ENCODE peak calls at places on chromosomes 11 and 22, in six cellular contexts. T is AG04450, V is endothelial cell, N is natural killer cell, F is BE2C, U is GM10248. J is an unnamed sample.

GRCh38 chr11:130909650-130910049 is 6.6 kb downstream of the SNX19 start:
- DNase-seq in U (no peak), N (no peak), T (peak), V (no peak), F (no peak), J (no peak)

GRCh38 chr11:132048040-132048439 is 677.6 kb downstream of the NTM start:
- DNase-seq in U (no peak), V (no peak), T (no peak), N (no peak), F (no peak), J (no peak)

GRCh38 chr11:63804259-63804658 is 9.0 kb upstream of the SPINDOC start:
- DNase-seq in T (no peak), U (no peak), V (no peak), N (no peak), F (no peak), J (no peak)

GRCh38 chr22:37037669-37038068 is 13.9 kb upstream of the KCTD17 start:
- DNase-seq in F (no peak), T (no peak), V (no peak), U (no peak), N (no peak), J (no peak)

GRCh38 chr11:78630561-78631303 is 56.1 kb upstream of the NARS2 start:
- DNase-seq in U (no peak), T (no peak), V (no peak), F (no peak), N (no peak), J (no peak)

GRCh38 chr11:6413791-6414231 is 5.1 kb downstream of the APBB1 start:
- DNase-seq in F (no peak), T (no peak), N (no peak), V (no peak), U (no peak), J (no peak)

GRCh38 chr11:122354029-122354697 is 238.1 kb upstream of the BLID start:
- DNase-seq in V (no peak), F (no peak), N (no peak), T (no peak), U (no peak), J (no peak)

GRCh38 chr11:55572548-55572947 is 620 bp downstream of the OR4C16 start:
- DNase-seq in F (no peak), V (no peak), T (no peak), N (no peak), U (no peak), J (no peak)

GRCh38 chr11:61899146-61899841 is 7.9 kb upstream of the FADS3 start:
- DNase-seq in U (peak), V (peak), T (no peak), N (peak), F (peak), J (peak)

GRCh38 chr11:44223261-44223660 is 86.7 kb downstream of the ALX4 start:
- DNase-seq in U (no peak), F (no peak), T (no peak), N (no peak), V (no peak), J (no peak)

GRCh38 chr11:114211444-114212122 is 84.6 kb upstream of the NNMT start:
- DNase-seq in V (no peak), F (no peak), T (no peak), N (no peak), U (no peak), J (no peak)

GRCh38 chr22:41009222-41009948 is 58.2 kb downstream of the RBX1 start:
- DNase-seq in V (no peak), N (no peak), U (no peak), T (peak), F (no peak), J (no peak)

GRCh38 chr11:95563173-95563572 is 226.4 kb downstream of the FAM76B start:
- DNase-seq in T (no peak), U (no peak), V (no peak), N (no peak), F (no peak), J (no peak)

DNA sequence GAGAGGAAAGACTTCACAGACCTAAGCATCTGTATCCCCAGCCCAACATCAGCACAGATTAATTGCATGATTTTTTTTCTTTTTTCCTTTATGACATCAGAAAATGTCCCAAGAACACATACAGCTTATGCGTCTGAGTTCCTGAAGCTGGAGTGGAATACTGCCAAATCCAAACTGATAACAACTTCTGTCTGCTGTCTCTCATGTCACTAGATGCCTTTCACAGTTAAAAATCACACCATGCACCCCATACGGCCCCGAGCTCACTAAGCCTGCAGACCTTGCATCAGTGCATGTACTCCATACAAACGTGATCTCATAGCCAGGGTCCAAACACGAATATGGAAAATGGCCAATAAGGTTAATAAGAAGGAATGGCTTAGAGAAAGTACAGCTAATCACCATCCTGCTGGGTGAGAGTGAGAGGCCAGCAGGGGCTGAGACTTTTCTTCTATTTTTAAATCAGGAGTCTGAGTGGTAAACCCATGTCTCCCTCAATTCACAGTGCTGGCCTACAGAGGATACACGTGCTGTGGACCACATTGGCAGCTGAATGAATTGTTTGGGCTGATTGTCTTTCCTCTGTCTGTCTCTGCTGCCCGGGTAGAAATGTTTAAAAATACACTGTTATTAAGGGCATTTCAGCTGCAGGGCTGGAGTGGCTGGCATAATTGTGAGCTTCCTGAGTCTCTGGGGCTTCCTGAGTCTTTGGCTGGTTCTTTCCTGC is 350.6 kb upstream of the RAG2 start:
- DNase-seq in V (no peak), T (no peak), N (no peak), F (no peak), U (no peak), J (no peak)
- TF ChIP-seq CTCF in V (no peak), T (no peak), N (no peak), F (no peak), U (no peak), J (no peak)

GRCh38 chr22:27175974-27176373 is 518.6 kb downstream of the MIAT start:
- DNase-seq in F (no peak), U (no peak), V (no peak), T (no peak), N (no peak), J (no peak)
- TF ChIP-seq CTCF in F (no peak), U (no peak), V (no peak), T (no peak), N (no peak), J (no peak)

DNA sequence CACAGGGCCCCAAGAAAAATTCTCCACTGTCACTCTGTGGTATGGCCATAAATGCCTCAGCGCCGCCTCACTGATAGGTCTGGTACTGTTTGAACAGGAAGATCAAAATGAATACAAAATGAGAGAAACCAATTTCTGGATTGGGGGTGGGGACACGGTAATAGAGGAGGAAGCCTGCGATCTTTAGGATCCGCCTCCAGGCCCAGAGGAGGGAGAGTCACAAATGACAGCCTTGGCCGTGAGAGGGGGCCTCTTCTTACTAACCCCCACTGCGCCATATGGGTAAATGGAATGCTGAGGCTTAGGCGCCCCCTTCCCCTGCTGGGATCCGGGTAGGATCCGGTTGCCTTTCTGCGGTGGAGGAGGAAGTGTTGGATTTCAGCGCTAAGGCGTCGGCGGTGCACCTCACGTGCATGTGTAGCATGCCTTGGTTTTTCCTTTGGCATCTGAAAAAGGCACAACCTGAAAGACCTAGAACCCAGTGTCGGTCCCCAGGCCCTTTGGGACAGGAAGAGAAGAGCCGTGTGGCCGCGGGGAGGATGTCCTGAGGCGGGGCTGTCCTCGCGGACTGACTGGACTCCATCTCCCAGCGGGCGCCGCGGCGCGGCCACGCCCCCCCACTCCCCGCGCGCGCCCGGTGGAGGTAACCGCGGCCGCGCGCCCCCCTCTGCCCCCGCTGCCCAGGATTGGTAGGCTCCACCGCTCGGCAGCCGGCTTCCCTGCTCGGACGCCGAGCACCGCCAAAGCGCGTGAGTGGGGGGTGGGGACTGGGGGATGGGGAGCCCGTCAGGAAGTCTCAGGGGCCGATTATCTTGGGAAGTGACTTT is 718 bp upstream of the MADD start:
- DNase-seq in T (peak), V (peak), N (peak), U (peak), F (peak), J (peak)
- TF ChIP-seq CTCF in T (no peak), V (no peak), N (no peak), U (no peak), F (no peak), J (no peak)

DNA sequence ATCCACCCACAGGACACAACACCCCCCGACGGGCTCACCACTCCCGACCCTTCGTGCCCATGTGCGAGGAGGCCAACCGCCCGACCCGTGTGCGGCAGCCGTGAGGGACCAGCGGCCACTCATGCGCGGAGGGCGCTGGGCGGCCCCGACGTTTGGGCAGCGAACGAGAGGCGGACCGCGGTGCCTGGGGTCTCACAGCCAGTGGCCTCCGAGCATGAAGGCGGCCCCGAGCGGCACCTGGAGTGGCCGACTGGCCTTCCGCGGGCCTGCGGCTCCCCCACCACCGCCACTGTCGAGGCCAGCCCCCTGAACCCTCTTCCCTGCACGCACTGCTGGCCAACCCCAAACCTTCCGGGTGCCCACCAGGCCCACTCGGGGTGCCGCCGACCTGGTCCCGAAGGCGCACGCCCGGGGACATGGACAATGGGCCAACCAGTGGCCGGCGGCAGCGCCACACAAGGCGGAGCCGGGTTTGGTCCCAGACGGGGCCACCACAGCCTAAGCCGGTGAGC is 4274.9 kb upstream of the OR11H1 start:
- DNase-seq in F (peak), N (no peak), T (no peak), V (no peak), U (no peak), J (no peak)
- TF ChIP-seq CTCF in F (no peak), N (no peak), T (no peak), V (no peak), U (no peak), J (no peak)

DNA sequence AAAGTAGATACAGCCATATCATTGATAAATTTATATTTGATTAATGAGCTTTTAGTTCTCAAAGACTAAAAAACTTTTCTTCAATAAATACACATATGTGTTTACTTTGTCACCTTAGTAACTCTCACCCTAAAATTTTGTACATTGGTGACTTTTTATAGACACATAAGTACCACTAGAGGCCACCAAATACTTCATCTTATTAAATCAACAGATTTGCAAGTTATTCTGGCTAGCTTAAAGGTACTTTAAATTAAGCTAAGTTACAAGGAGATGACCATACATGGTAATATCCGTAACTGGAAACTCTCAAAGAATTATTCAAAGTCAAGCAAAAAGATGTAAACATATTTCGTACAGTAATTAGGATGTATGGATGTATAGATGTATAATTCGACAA is 112.2 kb downstream of the SBF2 start:
- DNase-seq in V (no peak), T (no peak), F (no peak), U (peak), N (no peak), J (no peak)
- TF ChIP-seq CTCF in V (peak), T (peak), F (peak), U (no peak), N (no peak), J (peak)

GRCh38 chr11:69208190-69209037 is 52.7 kb downstream of the SMIM38 start:
- DNase-seq in V (no peak), U (no peak), T (no peak), F (no peak), N (no peak), J (no peak)
- TF ChIP-seq CTCF in V (no peak), U (no peak), T (no peak), F (no peak), N (no peak), J (no peak)

GRCh38 chr22:45192701-45193187 is 29.0 kb downstream of the NUP50 start:
- DNase-seq in N (no peak), F (no peak), T (no peak), V (no peak), U (peak), J (no peak)
- TF ChIP-seq CTCF in N (no peak), F (peak), T (peak), V (no peak), U (no peak), J (no peak)

J was measured in progenitor cell of endocrine pancreas.